ENCODE peak calls at places on chromosomes 11 and 22, in eight cellular contexts. V is esophagus squamous epithelium, S is HepG2, Z is GM12878, I is tibial nerve, A is adrenal gland, E is spleen, Y is transverse colon. R is an unnamed sample.

GRCh38 chr11:19604679-19605375 is 107.8 kb upstream of the NAV2 start:
- DNase-seq in V (no peak), Z (no peak), I (no peak), Y (no peak), S (no peak), E (no peak), A (no peak), R (no peak)

GRCh38 chr11:45062115-45062514 is 84.3 kb upstream of the PRDM11 start:
- DNase-seq in V (no peak), I (no peak), Z (no peak), Y (no peak), E (no peak), S (no peak), A (no peak), R (no peak)

GRCh38 chr22:49569286-49570031 is 258.2 kb downstream of the BRD1 start:
- DNase-seq in E (peak; percentile 78), Y (peak; percentile 4), I (no peak), S (no peak), V (no peak), Z (no peak), A (no peak), R (no peak)

GRCh38 chr22:34845391-34845790 is 220.6 kb upstream of the ISX start:
- DNase-seq in A (no peak), S (no peak), Z (no peak), V (no peak), I (no peak), Y (no peak), E (no peak), R (no peak)

GRCh38 chr11:36311926-36312592 is 16.0 kb downstream of the PRR5L start:
- DNase-seq in S (no peak), V (no peak), Y (no peak), E (no peak), A (no peak), Z (no peak), I (no peak), R (no peak)

GRCh38 chr11:44340656-44341055 is 30.7 kb upstream of the ALX4 start:
- DNase-seq in E (no peak), S (no peak), I (no peak), A (no peak), Z (no peak), V (no peak), Y (no peak), R (no peak)

GRCh38 chr11:133815636-133816035 is 29.7 kb downstream of the SPATA19 start:
- DNase-seq in Z (no peak), S (no peak), V (no peak), E (no peak), I (no peak), Y (no peak), A (no peak), R (no peak)

GRCh38 chr11:2270322-2271076 is at the start of gene ASCL2:
- DNase-seq in Z (no peak), I (no peak), Y (no peak), E (peak; percentile 78), A (no peak), V (no peak), S (no peak), R (peak; percentile 16)

GRCh38 chr11:9200471-9200870 is 64.7 kb downstream of the DENND5A start:
- DNase-seq in Z (no peak), A (no peak), S (no peak), V (no peak), E (no peak), I (no peak), Y (no peak), R (no peak)

GRCh38 chr11:121514998-121515671 is 62.4 kb upstream of the SORL1-AS1 start:
- DNase-seq in V (no peak), E (no peak), I (no peak), Y (no peak), Z (no peak), S (no peak), A (no peak), R (no peak)

GRCh38 chr11:121512468-121513465 is 60.0 kb upstream of the SORL1-AS1 start:
- DNase-seq in I (no peak), E (no peak), Y (no peak), A (no peak), V (no peak), S (no peak), Z (no peak), R (no peak)

GRCh38 chr11:121517996-121518395 is 65.2 kb upstream of the SORL1-AS1 start:
- DNase-seq in S (no peak), Z (no peak), A (no peak), V (no peak), Y (no peak), I (no peak), E (no peak), R (no peak)

GRCh38 chr11:121513807-121514206 is 61.0 kb upstream of the SORL1-AS1 start:
- DNase-seq in V (no peak), I (no peak), Z (no peak), S (no peak), Y (no peak), A (no peak), E (no peak), R (no peak)

DNA sequence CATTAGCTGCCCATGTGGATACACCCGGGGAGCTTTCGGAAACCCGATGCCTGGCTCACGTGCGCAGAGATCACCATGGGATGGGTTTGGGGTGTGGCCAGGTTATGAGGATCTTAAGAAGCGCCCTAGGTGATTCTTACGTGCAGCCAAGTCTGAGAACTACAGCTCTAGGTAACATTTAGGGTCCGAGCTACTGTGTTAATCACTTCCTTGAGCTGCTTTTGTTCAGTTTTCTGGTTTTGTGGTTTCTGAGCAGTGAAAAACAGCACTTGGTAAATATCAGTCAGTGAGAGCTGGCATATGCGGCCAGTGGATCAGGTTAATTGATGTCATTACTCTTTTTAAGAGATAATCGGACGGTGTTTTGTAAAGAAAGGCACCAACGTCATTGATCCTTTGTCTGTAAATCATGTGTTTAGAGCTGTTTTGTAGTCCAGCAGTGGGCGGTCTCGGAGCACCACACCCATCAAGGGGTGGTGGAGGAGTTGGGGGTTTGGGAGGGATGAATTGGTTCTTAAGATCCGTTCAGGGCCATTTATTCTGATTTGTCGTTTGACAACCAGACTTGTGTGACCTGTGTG is 61.7 kb upstream of the SORL1-AS1 start:
- DNase-seq in Y (no peak), S (no peak), V (no peak), I (no peak), Z (no peak), E (no peak), A (no peak), R (no peak)
- TF ChIP-seq CTCF in Y (no peak), S (no peak), V (no peak), I (no peak), Z (no peak), E (no peak), A (no peak), R (no peak)

GRCh38 chr22:24411256-24412004 is 16.0 kb upstream of the ADORA2A start:
- DNase-seq in A (no peak), Z (no peak), V (no peak), Y (no peak), S (no peak), E (no peak), I (no peak), R (no peak)
- TF ChIP-seq POLR2A in A (no peak), Z (no peak), V (no peak), Y (no peak), S (no peak), E (no peak), I (no peak), R (no peak)

DNA sequence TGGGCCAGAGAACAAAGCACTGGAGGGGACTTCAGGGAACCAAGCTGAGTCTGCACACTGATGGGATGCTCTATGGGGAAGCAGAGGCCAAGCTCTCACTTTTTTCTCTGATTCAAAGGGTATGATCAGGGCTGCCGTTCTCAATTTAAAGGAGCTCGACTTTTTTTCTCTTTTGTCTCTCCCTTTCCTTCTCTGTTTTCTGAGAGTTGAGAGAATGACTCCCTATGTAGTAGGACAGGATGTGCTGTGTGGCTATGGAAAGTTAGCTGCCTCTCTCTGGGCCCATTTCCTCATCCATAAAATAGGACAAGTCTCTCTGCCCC is 7.9 kb downstream of the ADORA2A start:
- DNase-seq in A (no peak), Z (no peak), E (no peak), I (no peak), S (no peak), V (no peak), Y (no peak), R (no peak)
- H3K4me3 ChIP-seq in A (no peak overlapping the region), Z (peak overlapping the region; percentile 56), E (no peak overlapping the region), I (no peak overlapping the region), S (no peak overlapping the region), V (no peak overlapping the region), Y (no peak overlapping the region), R (no peak overlapping the region)

DNA sequence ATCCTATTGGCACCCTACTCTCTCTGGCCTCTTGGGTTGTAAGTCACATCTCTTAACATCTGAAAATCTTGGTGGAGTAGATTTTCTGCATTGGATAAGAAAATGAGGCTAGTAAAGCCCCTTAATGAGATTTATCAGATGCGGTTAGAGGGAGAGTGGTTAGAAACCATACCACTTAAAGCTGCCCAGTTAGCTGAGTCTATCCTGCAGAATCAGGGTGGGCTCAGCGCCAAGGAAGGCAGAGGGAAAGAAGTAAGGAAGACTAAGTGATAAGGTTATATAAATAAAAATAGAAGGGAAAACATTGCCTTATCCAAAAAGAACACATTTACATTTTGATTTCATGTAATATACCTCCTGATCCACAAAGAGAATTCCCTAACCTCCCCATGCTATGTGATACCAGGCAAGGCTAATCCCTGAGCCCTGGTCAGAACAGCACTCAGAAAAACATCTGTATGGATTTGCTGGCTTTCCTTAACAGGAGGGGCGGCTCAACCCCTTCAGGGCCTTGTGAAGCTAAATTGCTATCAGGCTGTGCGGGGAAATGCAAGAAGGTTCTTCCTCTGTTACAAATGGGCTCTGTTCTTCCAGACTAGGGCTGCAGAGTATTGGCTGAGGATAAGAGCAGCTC is 101.7 kb downstream of the SNX19 start:
- DNase-seq in Y (no peak), S (no peak), A (no peak), I (no peak), E (no peak), V (no peak), Z (no peak), R (no peak)
- TF ChIP-seq CTCF in Y (no peak), S (no peak), A (no peak), I (no peak), E (no peak), V (no peak), Z (no peak), R (no peak)